ENCODE peak calls at places on chromosomes 1 and 21, in five cellular contexts. B, E, S, H and J are unnamed samples.

GRCh38 chr1:23530750-23531651 is at the start of gene E2F2:
- DNase-seq in E (peak), S (peak), H (peak), B (peak), J (peak)

GRCh38 chr1:156893048-156893953 is at the start of gene PEAR1:
- DNase-seq in B (no peak), H (no peak), S (no peak), E (no peak), J (no peak)

GRCh38 chr1:115179397-115179835 is 90.1 kb upstream of the TSPAN2 start:
- DNase-seq in H (no peak), B (no peak), S (no peak), E (no peak), J (no peak)

GRCh38 chr1:54973205-54973921 is 7.1 kb upstream of the TMEM61 start:
- DNase-seq in S (no peak), E (no peak), H (no peak), B (peak), J (no peak)

GRCh38 chr1:178724386-178724733 is 684 bp upstream of the RALGPS2 start:
- DNase-seq in B (no peak), H (no peak), S (no peak), E (no peak), J (no peak)

GRCh38 chr1:70044832-70045231 is 160.5 kb downstream of the LRRC40 start:
- DNase-seq in B (no peak), E (no peak), H (no peak), S (no peak), J (no peak)

GRCh38 chr21:19648376-19648775 is 1244.8 kb upstream of the TMPRSS15 start:
- DNase-seq in H (no peak), S (no peak), B (no peak), E (no peak), J (no peak)

GRCh38 chr21:26377111-26377694 is 195.9 kb downstream of the CYYR1 start:
- DNase-seq in B (no peak), E (no peak), H (no peak), S (no peak), J (no peak)

GRCh38 chr1:188314557-188315137 is 1485.9 kb downstream of the PLA2G4A start:
- DNase-seq in H (no peak), E (no peak), S (no peak), B (no peak), J (peak)

GRCh38 chr1:150321826-150322166 is 463 bp downstream of the PRPF3 start:
- DNase-seq in B (no peak), H (no peak), E (no peak), S (no peak), J (no peak)

GRCh38 chr1:217650674-217651073 is 19.5 kb downstream of the SPATA17 start:
- DNase-seq in E (no peak), S (no peak), B (no peak), H (no peak), J (no peak)

GRCh38 chr1:212234431-212235298 is 50.5 kb upstream of the PPP2R5A start:
- DNase-seq in S (peak), B (peak), H (peak), E (no peak), J (no peak)

GRCh38 chr1:7995437-7995836 is 30.7 kb downstream of the ERRFI1 start:
- DNase-seq in E (no peak), H (no peak), S (no peak), B (no peak), J (no peak)

GRCh38 chr1:224498574-224499170 is 64.1 kb upstream of the WDR26 start:
- DNase-seq in H (no peak), S (no peak), E (no peak), B (no peak), J (no peak)

GRCh38 chr1:53271446-53272090 is 33.2 kb upstream of the MAGOH start:
- DNase-seq in B (no peak), E (no peak), H (no peak), S (no peak), J (no peak)

GRCh38 chr1:66214901-66215300 is 319.1 kb upstream of the SGIP1 start:
- DNase-seq in S (no peak), B (no peak), E (no peak), H (no peak), J (no peak)

GRCh38 chr1:146039844-146040194 is 18.3 kb upstream of the HJV start:
- DNase-seq in S (no peak), E (no peak), B (no peak), H (no peak), J (no peak)

GRCh38 chr1:47238935-47239640 is 7.1 kb upstream of the TAL1 start:
- DNase-seq in E (no peak), S (no peak), H (no peak), B (no peak), J (no peak)

GRCh38 chr1:159248311-159248710 is 43.6 kb downstream of the ACKR1 start:
- DNase-seq in H (no peak), S (no peak), B (no peak), E (no peak), J (no peak)